ENCODE peak calls at places on chromosomes 4 and X, in seven cellular contexts. One of them, this sample, is unnamed.

GRCh38 chr4:126386512-126386911 is 1071.8 kb downstream of the FAT4 start:
- DNase-seq in Kasumi-1: no peak
- DNase-seq in stimulated activated CD4-positive, alpha-beta T cell treated with anti-CD3 and anti-CD28 coated beads, Interleukin-12 subunit alpha, Interleukin-12 subunit beta, amount 100 ng/mL, for 48 hours: no peak
- DNase-seq in activated CD4-positive, alpha-beta T cell treated with anti-CD3 and anti-CD28 coated beads, Interleukin-2, amount 10 ng/mL, durations not matched to agents 7 days and 5 days: no peak
- DNase-seq in NCI-H2081 treated with DMSO at 0.1 percent for 48 hours: no peak
- DNase-seq in NCI-H1694: no peak
- DNase-seq in NCI-H1436: no peak
- DNase-seq in this sample: no peak

GRCh38 chrX:17859609-17860178 is 1.4 kb downstream of the RAI2 start:
- DNase-seq in activated CD4-positive, alpha-beta T cell treated with anti-CD3 and anti-CD28 coated beads, Interleukin-2, amount 10 ng/mL, durations not matched to agents 7 days and 5 days: no peak
- DNase-seq in Kasumi-1: no peak
- DNase-seq in NCI-H2081 treated with DMSO at 0.1 percent for 48 hours: no peak
- DNase-seq in stimulated activated CD4-positive, alpha-beta T cell treated with anti-CD3 and anti-CD28 coated beads, Interleukin-12 subunit alpha, Interleukin-12 subunit beta, amount 100 ng/mL, for 48 hours: no peak
- DNase-seq in NCI-H1694: no peak
- DNase-seq in NCI-H1436: no peak
- DNase-seq in this sample: no peak

GRCh38 chr4:123246085-123246484 is 150.5 kb upstream of the SPRY1 start:
- DNase-seq in NCI-H2081 treated with DMSO at 0.1 percent for 48 hours: no peak
- DNase-seq in activated CD4-positive, alpha-beta T cell treated with anti-CD3 and anti-CD28 coated beads, Interleukin-2, amount 10 ng/mL, durations not matched to agents 7 days and 5 days: no peak
- DNase-seq in stimulated activated CD4-positive, alpha-beta T cell treated with anti-CD3 and anti-CD28 coated beads, Interleukin-12 subunit alpha, Interleukin-12 subunit beta, amount 100 ng/mL, for 48 hours: no peak
- DNase-seq in NCI-H1436: no peak
- DNase-seq in Kasumi-1: no peak
- DNase-seq in NCI-H1694: no peak
- DNase-seq in this sample: no peak

GRCh38 chr4:87310691-87311335 is 11.9 kb downstream of the HSD17B13 start:
- DNase-seq in Kasumi-1: no peak
- DNase-seq in stimulated activated CD4-positive, alpha-beta T cell treated with anti-CD3 and anti-CD28 coated beads, Interleukin-12 subunit alpha, Interleukin-12 subunit beta, amount 100 ng/mL, for 48 hours: no peak
- DNase-seq in NCI-H1436: no peak
- DNase-seq in NCI-H1694: no peak
- DNase-seq in activated CD4-positive, alpha-beta T cell treated with anti-CD3 and anti-CD28 coated beads, Interleukin-2, amount 10 ng/mL, durations not matched to agents 7 days and 5 days: no peak
- DNase-seq in NCI-H2081 treated with DMSO at 0.1 percent for 48 hours: no peak
- DNase-seq in this sample: no peak

GRCh38 chr4:102625232-102625930 is 124.2 kb downstream of the NFKB1 start:
- DNase-seq in activated CD4-positive, alpha-beta T cell treated with anti-CD3 and anti-CD28 coated beads, Interleukin-2, amount 10 ng/mL, durations not matched to agents 7 days and 5 days: peak; percentile 82
- DNase-seq in NCI-H1694: no peak
- DNase-seq in NCI-H1436: peak; percentile 5
- DNase-seq in NCI-H2081 treated with DMSO at 0.1 percent for 48 hours: no peak
- DNase-seq in Kasumi-1: peak; percentile 85
- DNase-seq in stimulated activated CD4-positive, alpha-beta T cell treated with anti-CD3 and anti-CD28 coated beads, Interleukin-12 subunit alpha, Interleukin-12 subunit beta, amount 100 ng/mL, for 48 hours: no peak
- DNase-seq in this sample: no peak

GRCh38 chrX:74464722-74465121 is 43.4 kb downstream of the SLC16A2 start:
- DNase-seq in Kasumi-1: no peak
- DNase-seq in activated CD4-positive, alpha-beta T cell treated with anti-CD3 and anti-CD28 coated beads, Interleukin-2, amount 10 ng/mL, durations not matched to agents 7 days and 5 days: no peak
- DNase-seq in NCI-H2081 treated with DMSO at 0.1 percent for 48 hours: no peak
- DNase-seq in NCI-H1694: no peak
- DNase-seq in NCI-H1436: no peak
- DNase-seq in stimulated activated CD4-positive, alpha-beta T cell treated with anti-CD3 and anti-CD28 coated beads, Interleukin-12 subunit alpha, Interleukin-12 subunit beta, amount 100 ng/mL, for 48 hours: no peak
- DNase-seq in this sample: no peak

GRCh38 chrX:18666614-18667013 is 5.3 kb downstream of the RS1 start:
- DNase-seq in activated CD4-positive, alpha-beta T cell treated with anti-CD3 and anti-CD28 coated beads, Interleukin-2, amount 10 ng/mL, durations not matched to agents 7 days and 5 days: no peak
- DNase-seq in NCI-H1436: no peak
- DNase-seq in stimulated activated CD4-positive, alpha-beta T cell treated with anti-CD3 and anti-CD28 coated beads, Interleukin-12 subunit alpha, Interleukin-12 subunit beta, amount 100 ng/mL, for 48 hours: no peak
- DNase-seq in NCI-H1694: no peak
- DNase-seq in NCI-H2081 treated with DMSO at 0.1 percent for 48 hours: no peak
- DNase-seq in Kasumi-1: no peak
- DNase-seq in this sample: no peak

GRCh38 chr4:152308925-152309324 is 227.0 kb downstream of the FBXW7 start:
- DNase-seq in activated CD4-positive, alpha-beta T cell treated with anti-CD3 and anti-CD28 coated beads, Interleukin-2, amount 10 ng/mL, durations not matched to agents 7 days and 5 days: no peak
- DNase-seq in NCI-H2081 treated with DMSO at 0.1 percent for 48 hours: peak; percentile 59
- DNase-seq in NCI-H1436: peak; percentile 72
- DNase-seq in Kasumi-1: no peak
- DNase-seq in NCI-H1694: no peak
- DNase-seq in stimulated activated CD4-positive, alpha-beta T cell treated with anti-CD3 and anti-CD28 coated beads, Interleukin-12 subunit alpha, Interleukin-12 subunit beta, amount 100 ng/mL, for 48 hours: no peak
- DNase-seq in this sample: no peak

GRCh38 chrX:41863343-41864203 is 59.8 kb downstream of the CASK start:
- DNase-seq in stimulated activated CD4-positive, alpha-beta T cell treated with anti-CD3 and anti-CD28 coated beads, Interleukin-12 subunit alpha, Interleukin-12 subunit beta, amount 100 ng/mL, for 48 hours: no peak
- DNase-seq in Kasumi-1: no peak
- DNase-seq in NCI-H1436: no peak
- DNase-seq in NCI-H1694: no peak
- DNase-seq in NCI-H2081 treated with DMSO at 0.1 percent for 48 hours: no peak
- DNase-seq in activated CD4-positive, alpha-beta T cell treated with anti-CD3 and anti-CD28 coated beads, Interleukin-2, amount 10 ng/mL, durations not matched to agents 7 days and 5 days: no peak
- DNase-seq in this sample: no peak

GRCh38 chr4:141329174-141329569 is 108.5 kb downstream of the ZNF330 start:
- DNase-seq in stimulated activated CD4-positive, alpha-beta T cell treated with anti-CD3 and anti-CD28 coated beads, Interleukin-12 subunit alpha, Interleukin-12 subunit beta, amount 100 ng/mL, for 48 hours: no peak
- DNase-seq in NCI-H2081 treated with DMSO at 0.1 percent for 48 hours: no peak
- DNase-seq in Kasumi-1: no peak
- DNase-seq in activated CD4-positive, alpha-beta T cell treated with anti-CD3 and anti-CD28 coated beads, Interleukin-2, amount 10 ng/mL, durations not matched to agents 7 days and 5 days: no peak
- DNase-seq in NCI-H1694: no peak
- DNase-seq in NCI-H1436: no peak
- DNase-seq in this sample: no peak

GRCh38 chrX:25206761-25207160 is 191.0 kb upstream of the ARX start:
- DNase-seq in activated CD4-positive, alpha-beta T cell treated with anti-CD3 and anti-CD28 coated beads, Interleukin-2, amount 10 ng/mL, durations not matched to agents 7 days and 5 days: no peak
- DNase-seq in Kasumi-1: no peak
- DNase-seq in NCI-H1436: no peak
- DNase-seq in NCI-H1694: no peak
- DNase-seq in NCI-H2081 treated with DMSO at 0.1 percent for 48 hours: no peak
- DNase-seq in stimulated activated CD4-positive, alpha-beta T cell treated with anti-CD3 and anti-CD28 coated beads, Interleukin-12 subunit alpha, Interleukin-12 subunit beta, amount 100 ng/mL, for 48 hours: no peak
- DNase-seq in this sample: no peak

GRCh38 chr4:83629945-83630684 is 94.2 kb downstream of the GPAT3 start:
- DNase-seq in NCI-H1694: no peak
- DNase-seq in NCI-H1436: no peak
- DNase-seq in Kasumi-1: peak; percentile 90
- DNase-seq in stimulated activated CD4-positive, alpha-beta T cell treated with anti-CD3 and anti-CD28 coated beads, Interleukin-12 subunit alpha, Interleukin-12 subunit beta, amount 100 ng/mL, for 48 hours: no peak
- DNase-seq in activated CD4-positive, alpha-beta T cell treated with anti-CD3 and anti-CD28 coated beads, Interleukin-2, amount 10 ng/mL, durations not matched to agents 7 days and 5 days: no peak
- DNase-seq in NCI-H2081 treated with DMSO at 0.1 percent for 48 hours: no peak
- DNase-seq in this sample: no peak

GRCh38 chrX:107467271-107467670 is 17.8 kb downstream of the FRMPD3 start:
- DNase-seq in activated CD4-positive, alpha-beta T cell treated with anti-CD3 and anti-CD28 coated beads, Interleukin-2, amount 10 ng/mL, durations not matched to agents 7 days and 5 days: no peak
- DNase-seq in Kasumi-1: no peak
- DNase-seq in NCI-H1694: no peak
- DNase-seq in NCI-H1436: no peak
- DNase-seq in stimulated activated CD4-positive, alpha-beta T cell treated with anti-CD3 and anti-CD28 coated beads, Interleukin-12 subunit alpha, Interleukin-12 subunit beta, amount 100 ng/mL, for 48 hours: no peak
- DNase-seq in NCI-H2081 treated with DMSO at 0.1 percent for 48 hours: no peak
- DNase-seq in this sample: no peak

GRCh38 chrX:13077168-13077567 is 32.7 kb upstream of the FAM9C start:
- DNase-seq in NCI-H2081 treated with DMSO at 0.1 percent for 48 hours: no peak
- DNase-seq in NCI-H1694: no peak
- DNase-seq in stimulated activated CD4-positive, alpha-beta T cell treated with anti-CD3 and anti-CD28 coated beads, Interleukin-12 subunit alpha, Interleukin-12 subunit beta, amount 100 ng/mL, for 48 hours: no peak
- DNase-seq in activated CD4-positive, alpha-beta T cell treated with anti-CD3 and anti-CD28 coated beads, Interleukin-2, amount 10 ng/mL, durations not matched to agents 7 days and 5 days: peak; percentile 11
- DNase-seq in NCI-H1436: no peak
- DNase-seq in Kasumi-1: peak; percentile 6
- DNase-seq in this sample: no peak

GRCh38 chr4:186190456-186191265 is 706 bp upstream of the CYP4V2 start:
- DNase-seq in Kasumi-1: peak; percentile 51
- DNase-seq in stimulated activated CD4-positive, alpha-beta T cell treated with anti-CD3 and anti-CD28 coated beads, Interleukin-12 subunit alpha, Interleukin-12 subunit beta, amount 100 ng/mL, for 48 hours: peak; percentile 16
- DNase-seq in NCI-H1694: no peak
- DNase-seq in activated CD4-positive, alpha-beta T cell treated with anti-CD3 and anti-CD28 coated beads, Interleukin-2, amount 10 ng/mL, durations not matched to agents 7 days and 5 days: peak; percentile 52
- DNase-seq in NCI-H2081 treated with DMSO at 0.1 percent for 48 hours: no peak
- DNase-seq in NCI-H1436: no peak
- DNase-seq in this sample: peak; percentile 53

This sample was measured in glutamatergic neuron.